ENCODE peak calls at places on chromosome 11, in four cellular contexts. C, P, Z and N are unnamed samples.

GRCh38 chr11:82718307-82718706 is 15.4 kb downstream of the FAM181B start:
- DNase-seq in P (no peak), Z (no peak), C (no peak), N (peak)

GRCh38 chr11:1505480-1505879 is 18.9 kb upstream of the MOB2 start:
- DNase-seq in P (peak), C (no peak), Z (no peak), N (no peak)

GRCh38 chr11:118819687-118820086 is 28.7 kb upstream of the DDX6 start:
- DNase-seq in Z (no peak), C (no peak), P (no peak), N (no peak)

GRCh38 chr11:17687946-17688670 is 31.3 kb upstream of the MYOD1 start:
- DNase-seq in Z (no peak), P (no peak), C (no peak), N (no peak)

GRCh38 chr11:17366491-17366890 is 14.9 kb downstream of the NCR3LG1 start:
- DNase-seq in C (no peak), Z (no peak), P (no peak), N (no peak)

GRCh38 chr11:15673408-15673811 is 558.7 kb downstream of the INSC start:
- DNase-seq in Z (no peak), P (no peak), C (no peak), N (no peak)

GRCh38 chr11:76148207-76148606 is 58.1 kb downstream of the WNT11 start:
- DNase-seq in Z (no peak), C (no peak), P (no peak), N (no peak)

GRCh38 chr11:72899238-72899637 is 85.0 kb downstream of the ATG16L2 start:
- DNase-seq in C (no peak), Z (no peak), P (no peak), N (no peak)

GRCh38 chr11:86207413-86207812 is 37.1 kb upstream of the EED start:
- DNase-seq in Z (no peak), C (no peak), P (no peak), N (no peak)

GRCh38 chr11:72024073-72024749 is 25.5 kb downstream of the IL18BP start:
- DNase-seq in Z (no peak), P (no peak), C (no peak), N (no peak)

GRCh38 chr11:121582296-121582695 is 129.5 kb upstream of the SORL1-AS1 start:
- DNase-seq in C (no peak), P (no peak), Z (no peak), N (no peak)

GRCh38 chr11:81705283-81705682 is 1028.4 kb downstream of the FAM181B start:
- DNase-seq in C (no peak), P (no peak), Z (no peak), N (no peak)

DNA sequence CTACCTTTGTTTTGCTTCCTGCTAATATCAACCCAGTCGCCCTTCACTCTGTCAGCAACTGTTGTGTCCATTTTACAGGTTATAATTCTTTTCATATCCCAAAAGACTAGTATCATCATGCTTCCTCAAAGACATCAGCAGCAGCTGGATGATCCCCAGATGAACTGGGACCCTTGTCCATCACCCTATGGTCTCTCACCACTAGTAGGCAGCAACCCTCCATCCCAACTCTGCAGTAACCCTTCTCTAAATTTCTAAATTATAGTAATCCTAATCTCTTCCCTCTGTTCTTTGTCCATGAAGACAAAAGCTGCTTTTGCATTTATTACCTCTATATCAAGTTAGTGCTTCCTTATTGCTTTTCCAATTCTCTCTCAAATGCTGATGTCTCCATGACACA is 1025.8 kb downstream of the FAM181B start:
- DNase-seq in C (no peak), P (no peak), Z (no peak), N (no peak)
- TF ChIP-seq CTCF in C (no peak), P (no peak), Z (no peak), N (no peak)

GRCh38 chr11:60169264-60169915 is 13.5 kb downstream of the MS4A6A start:
- DNase-seq in Z (no peak), P (no peak), C (no peak), N (peak)
- TF ChIP-seq CTCF in Z (no peak), P (peak), C (peak), N (peak)

GRCh38 chr11:64000026-64000739 is 13.9 kb downstream of the OTUB1 start:
- DNase-seq in P (peak), C (peak), Z (peak), N (no peak)

GRCh38 chr11:63999349-64000025 is 13.2 kb downstream of the OTUB1 start:
- DNase-seq in P (peak), Z (peak), C (peak), N (no peak)

GRCh38 chr11:63997104-63997700 is 11.0 kb downstream of the OTUB1 start:
- DNase-seq in P (no peak), C (no peak), Z (no peak), N (no peak)

GRCh38 chr11:63997801-63998332 is 11.6 kb downstream of the OTUB1 start:
- DNase-seq in P (no peak), Z (no peak), C (no peak), N (no peak)

DNA sequence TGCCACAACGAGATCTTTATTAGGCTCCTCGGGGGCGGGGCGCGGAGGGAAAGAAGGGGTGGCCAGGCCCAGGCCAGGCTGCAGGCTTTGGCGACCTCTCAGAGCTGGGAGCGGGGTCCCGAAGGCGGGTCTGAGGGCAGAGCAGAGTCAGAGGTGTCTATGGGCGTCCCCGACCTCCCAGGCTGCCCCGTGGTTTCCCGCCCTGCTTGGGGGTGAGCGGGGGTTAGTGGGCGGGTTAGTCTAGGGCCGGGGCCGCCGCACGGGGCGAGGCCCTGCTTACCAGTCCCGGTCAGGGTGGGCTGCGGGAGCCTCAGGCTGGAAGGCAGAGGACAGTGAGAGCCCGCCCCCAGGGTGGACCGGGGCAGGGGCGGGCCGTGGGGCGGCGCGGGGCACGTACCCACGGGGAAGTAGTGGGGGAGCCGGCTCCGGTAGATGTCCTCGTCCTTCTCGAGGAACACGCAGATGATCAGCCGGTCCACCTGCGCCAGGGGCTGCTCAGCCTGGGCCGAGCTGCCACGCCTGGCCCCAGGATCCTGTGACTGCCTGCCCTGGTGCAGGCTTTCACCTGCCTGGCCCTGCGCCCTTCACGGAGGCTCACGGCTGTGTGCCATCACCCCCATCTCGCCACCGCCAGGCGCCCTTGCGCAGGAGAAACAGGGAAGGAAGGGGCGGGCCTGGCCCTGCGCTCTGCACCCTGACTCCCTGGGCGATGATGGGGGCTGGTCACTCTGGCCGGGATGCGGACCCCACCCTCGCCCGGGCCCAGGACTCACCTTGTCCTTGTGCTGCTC is 12.5 kb downstream of the OTUB1 start:
- DNase-seq in C (no peak), Z (no peak), P (peak), N (no peak)
- TF ChIP-seq CTCF in C (no peak), Z (no peak), P (no peak), N (no peak)

GRCh38 chr11:70315726-70316125 is 45.2 kb downstream of the PPFIA1 start:
- DNase-seq in C (no peak), P (no peak), Z (no peak), N (no peak)
- TF ChIP-seq CTCF in C (no peak), P (no peak), Z (no peak), N (no peak)